ENCODE peak calls at places on chromosomes 12 and 14, in five cellular contexts. P is neuronal stem cell, Z is IMR-90, U is mesenchymal stem cell, D is H1. L is an unnamed sample.

GRCh38 chr12:124369901-124370378 is 75.0 kb downstream of the RFLNA start:
- DNase-seq in P (no peak), U (no peak), Z (no peak), D (no peak), L (no peak)

GRCh38 chr12:111687255-111687654 is 1.4 kb downstream of the ACAD10 start:
- DNase-seq in U (no peak), Z (no peak), D (no peak), P (no peak), L (peak; percentile 27)

GRCh38 chr14:37436519-37436918 is 158.5 kb downstream of the FOXA1 start:
- DNase-seq in Z (no peak), P (no peak), U (no peak), D (no peak), L (no peak)

GRCh38 chr14:91417983-91418386 is 365 bp upstream of the CCDC88C start:
- DNase-seq in Z (no peak), P (peak; percentile 50), D (no peak), U (no peak), L (peak; percentile 65)

GRCh38 chr12:115093261-115093660 is 409.3 kb upstream of the TBX3 start:
- DNase-seq in Z (no peak), P (no peak), D (no peak), U (no peak), L (no peak)

GRCh38 chr14:84375235-84375634 is 1154.7 kb upstream of the FLRT2 start:
- DNase-seq in Z (peak; percentile 5), U (peak; percentile 7), P (no peak), D (no peak), L (peak; percentile 5)

GRCh38 chr14:61342486-61342885 is 21.1 kb downstream of the PRKCH start:
- DNase-seq in U (no peak), D (no peak), Z (no peak), P (no peak), L (no peak)

GRCh38 chr12:111330800-111331752 is 37.8 kb downstream of the PHETA1 start:
- DNase-seq in D (no peak), U (peak; percentile 66), Z (peak; percentile 24), P (no peak), L (peak; percentile 79)

GRCh38 chr12:87820524-87821194 is 208.5 kb downstream of the C12orf50 start:
- DNase-seq in Z (peak; percentile 74), D (no peak), P (no peak), U (peak; percentile 18), L (peak; percentile 63)

GRCh38 chr12:106079148-106079738 is 59.5 kb downstream of the NUAK1 start:
- DNase-seq in P (no peak), Z (no peak), U (no peak), D (no peak), L (no peak)

GRCh38 chr12:98698603-98699463 is 53.7 kb downstream of the APAF1 start:
- DNase-seq in Z (peak; percentile 59), P (peak; percentile 37), U (peak; percentile 61), D (no peak), L (peak; percentile 81)

GRCh38 chr12:109767991-109768900 is 54.6 kb downstream of the FAM222A start:
- DNase-seq in Z (no peak), U (no peak), P (no peak), D (no peak), L (no peak)

GRCh38 chr12:20183563-20183962 is 184.8 kb upstream of the PDE3A start:
- DNase-seq in U (peak; percentile 18), P (no peak), Z (peak; percentile 70), D (no peak), L (no peak)

GRCh38 chr12:20549115-20549719 is 145.9 kb upstream of the SLCO1C1 start:
- DNase-seq in P (peak; percentile 4), U (peak; percentile 40), Z (peak; percentile 56), D (no peak), L (peak; percentile 32)

GRCh38 chr12:108193922-108194321 is 64.8 kb downstream of the WSCD2 start:
- DNase-seq in U (no peak), P (peak; percentile 27), Z (peak; percentile 3), D (no peak), L (peak; percentile 37)

GRCh38 chr14:51035611-51036192 is 59.2 kb downstream of the TRIM9 start:
- DNase-seq in U (peak; percentile 11), Z (no peak), P (no peak), D (no peak), L (peak; percentile 3)

GRCh38 chr12:74111688-74112360 is 425.8 kb upstream of the ATXN7L3B start:
- DNase-seq in D (peak; percentile 36), U (peak; percentile 47), P (peak; percentile 24), Z (no peak), L (peak; percentile 78)

GRCh38 chr12:65603428-65604351 is 220.6 kb upstream of the HMGA2 start:
- DNase-seq in U (peak; percentile 92), P (no peak), Z (peak; percentile 94), D (no peak), L (peak; percentile 69)

GRCh38 chr12:48482198-48482597 is at the start of gene C12orf54:
- DNase-seq in P (no peak), U (no peak), D (no peak), Z (no peak), L (no peak)

GRCh38 chr12:86950043-86950838 is 694.0 kb upstream of the MGAT4C start:
- DNase-seq in P (no peak), U (no peak), D (no peak), Z (no peak), L (no peak)

GRCh38 chr14:86646688-86647687 is 1117.0 kb downstream of the FLRT2 start:
- DNase-seq in Z (peak; percentile 70), P (no peak), D (no peak), U (peak; percentile 28), L (peak; percentile 43)

GRCh38 chr14:76957224-76957881 is 71.2 kb downstream of the IRF2BPL start:
- DNase-seq in Z (no peak), D (no peak), U (peak; percentile 48), P (no peak), L (peak; percentile 84)
- H3K4me1 ChIP-seq in Z (peaks cover 43% of the 10 kb centered on the region), D (peaks cover 38% of the 10 kb centered on the region), U (peaks cover 60% of the 10 kb centered on the region), P (peaks cover 46% of the 10 kb centered on the region), L (peaks cover 24% of the 10 kb centered on the region)

GRCh38 chr12:58731096-58731495 is 189.2 kb downstream of the LRIG3 start:
- DNase-seq in D (no peak), U (no peak), Z (no peak), P (no peak), L (no peak)
- H2BK120ac ChIP-seq in D (no peak overlapping the region), U (no peak overlapping the region), Z (no peak overlapping the region), P (no peak overlapping the region), L (no peak overlapping the region)

GRCh38 chr12:116141833-116142162 is 135.7 kb downstream of the MED13L start:
- DNase-seq in Z (no peak), P (no peak), D (no peak), U (no peak), L (no peak)

GRCh38 chr12:116143883-116144266 is 133.6 kb downstream of the MED13L start:
- DNase-seq in Z (peak; percentile 64), P (no peak), U (peak; percentile 86), D (no peak), L (peak; percentile 87)

GRCh38 chr12:116141110-116141832 is 136.2 kb downstream of the MED13L start:
- DNase-seq in Z (no peak), D (no peak), U (no peak), P (no peak), L (no peak)

GRCh38 chr12:116144384-116144783 is 133.1 kb downstream of the MED13L start:
- DNase-seq in U (no peak), Z (no peak), D (no peak), P (no peak), L (no peak)

DNA sequence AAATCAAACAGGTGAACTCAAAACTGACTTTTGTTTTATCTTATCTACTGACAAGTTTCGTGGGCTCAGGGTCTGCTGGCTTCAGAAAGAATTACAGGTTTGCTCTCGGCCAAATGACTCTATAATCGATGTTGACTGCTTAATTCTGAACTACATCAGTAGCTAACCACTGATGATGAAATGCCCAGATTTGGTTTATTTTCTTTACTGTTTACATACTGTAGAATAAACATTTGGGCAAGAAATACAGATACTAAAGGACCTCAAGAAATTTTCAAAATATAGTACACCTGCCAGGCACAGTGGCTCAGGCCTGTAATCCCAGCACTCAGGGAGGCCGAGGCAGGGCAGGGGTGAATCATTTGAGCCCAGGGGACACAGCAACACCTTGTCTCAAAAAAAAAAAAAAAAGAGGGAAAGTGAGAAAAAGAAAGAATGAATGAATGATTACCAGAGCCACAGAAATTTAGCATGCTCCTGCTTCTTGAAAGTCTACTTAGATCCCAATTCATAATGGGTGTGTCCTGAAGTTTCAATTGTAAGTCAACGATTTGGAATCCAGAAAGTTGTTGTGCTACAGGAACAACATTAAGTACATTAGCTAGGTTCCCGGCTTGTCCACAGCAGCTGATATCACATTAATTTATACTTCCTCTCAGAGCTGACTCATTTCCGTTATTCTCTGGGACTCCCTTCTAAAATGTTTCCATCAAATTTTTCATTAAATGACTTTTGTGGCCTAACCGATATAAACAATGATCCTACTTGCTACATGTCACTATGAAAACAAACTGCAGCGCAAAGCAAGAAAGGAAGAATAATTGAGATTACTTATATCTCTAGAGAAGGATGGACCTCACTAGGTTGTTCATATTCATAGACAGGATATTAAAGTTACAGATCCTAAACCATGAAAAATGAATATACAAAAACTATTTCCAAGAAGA is 134.3 kb downstream of the MED13L start:
- DNase-seq in U (peak; percentile 94), Z (peak; percentile 89), P (no peak), D (no peak), L (no peak)
- H3K4me1 ChIP-seq in U (peaks cover 15% of the 10 kb centered on the region), Z (peaks cover 15% of the 10 kb centered on the region), P (peaks cover 3% of the 10 kb centered on the region), D (no peaks in the 10 kb centered on the region), L (peaks cover 4% of the 10 kb centered on the region)

GRCh38 chr12:130873106-130873795 is 1.4 kb downstream of the RAN start:
- DNase-seq in U (no peak), Z (no peak), P (no peak), D (no peak), L (no peak)

GRCh38 chr12:130870442-130871285 is 1.2 kb upstream of the RAN start:
- DNase-seq in U (peak; percentile 56), Z (peak; percentile 83), P (peak; percentile 33), D (peak; percentile 73), L (peak; percentile 96)

GRCh38 chr12:130871286-130872178 is at the start of gene RAN:
- DNase-seq in P (peak; percentile 84), U (peak; percentile 87), Z (peak; percentile 92), D (peak; percentile 71), L (peak; percentile 92)

GRCh38 chr12:130873825-130874224 is 2.0 kb downstream of the RAN start:
- DNase-seq in P (no peak), U (no peak), D (no peak), Z (no peak), L (no peak)

GRCh38 chr12:130872179-130873096 is 572 bp downstream of the RAN start:
- DNase-seq in P (no peak), Z (no peak), U (peak; percentile 37), D (no peak), L (no peak)
- H2BK120ac ChIP-seq in P (no peak overlapping the region), Z (peak overlapping the region; percentile 19), U (peak overlapping the region; percentile 97), D (no peak overlapping the region), L (peak overlapping the region; percentile 96)

DNA sequence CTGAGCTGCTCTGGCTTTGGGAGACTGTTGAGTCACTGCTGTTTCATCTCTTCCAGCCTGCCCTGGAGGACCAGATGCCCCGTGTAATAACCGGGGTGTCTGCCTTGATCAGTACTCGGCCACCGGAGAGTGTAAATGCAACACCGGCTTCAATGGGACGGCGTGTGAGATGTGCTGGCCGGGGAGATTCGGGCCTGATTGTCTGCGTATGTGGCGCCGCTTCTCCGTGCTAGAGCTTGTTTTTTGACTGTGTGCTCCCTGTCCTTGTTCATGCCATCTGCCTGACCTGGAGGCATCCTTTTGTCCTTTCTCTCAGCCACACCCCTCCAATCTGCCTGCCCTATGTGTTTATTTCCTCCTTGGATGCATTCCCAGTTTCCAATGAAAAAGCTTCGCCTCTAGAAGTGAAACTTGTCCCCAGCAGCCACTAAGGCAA is 98.7 kb downstream of the NT5DC3 start:
- DNase-seq in P (no peak), Z (no peak), U (no peak), D (no peak), L (no peak)
- H3K4me1 ChIP-seq in P (no peaks in the 10 kb centered on the region), Z (no peaks in the 10 kb centered on the region), U (no peaks in the 10 kb centered on the region), D (no peaks in the 10 kb centered on the region), L (no peaks in the 10 kb centered on the region)

L was measured in mesendoderm.